ENCODE peak calls at places on chromosomes 3 and 15, in nine cellular contexts. U is cardiac fibroblast, E is astrocyte of the spinal cord, C is psoas muscle, F is fibroblast of lung, K is cardiac muscle cell, X is colonic mucosa, Y is left ventricle myocardium inferior, G is HFF-Myc. P is an unnamed sample.

GRCh38 chr3:48436855-48437254 is 3.1 kb downstream of the CCDC51 start:
- DNase-seq in G (no peak), K (no peak), U (no peak), X (no peak), C (no peak), Y (no peak), F (no peak), E (no peak), P (no peak)

GRCh38 chr3:38662544-38662943 is 13.1 kb upstream of the SCN5A start:
- DNase-seq in U (peak; percentile 61), F (peak; percentile 16), E (peak; percentile 36), X (no peak), Y (no peak), G (no peak), C (no peak), K (no peak), P (no peak)

GRCh38 chr3:186002884-186003472 is 65.2 kb upstream of the TRA2B start:
- DNase-seq in F (peak; percentile 42), K (peak; percentile 34), X (no peak), G (peak; percentile 38), E (no peak), U (peak; percentile 58), Y (no peak), C (no peak), P (no peak)

GRCh38 chr3:80338366-80338765 is 570.6 kb upstream of the ROBO1 start:
- DNase-seq in F (peak; percentile 20), Y (no peak), C (no peak), U (peak; percentile 66), G (no peak), X (no peak), E (peak; percentile 9), K (no peak), P (no peak)

GRCh38 chr15:48337626-48338025 is 6.4 kb downstream of the DUT start:
- DNase-seq in X (no peak), G (no peak), Y (no peak), U (no peak), K (no peak), E (no peak), F (no peak), C (no peak), P (no peak)

GRCh38 chr15:25766421-25766820 is 96.7 kb downstream of the ATP10A start:
- DNase-seq in G (no peak), F (no peak), U (no peak), Y (no peak), K (no peak), C (no peak), X (no peak), E (no peak), P (no peak)

GRCh38 chr3:48334605-48335004 is 1.1 kb upstream of the SPINK8 start:
- DNase-seq in X (no peak), F (no peak), C (no peak), K (no peak), G (no peak), Y (no peak), U (no peak), E (no peak), P (no peak)

GRCh38 chr3:38834110-38834509 is 18.1 kb upstream of the SCN10A start:
- DNase-seq in F (peak; percentile 86), C (peak; percentile 70), G (peak; percentile 48), X (peak; percentile 30), E (peak; percentile 92), Y (peak; percentile 60), U (peak; percentile 85), K (peak; percentile 1), P (peak; percentile 70)

GRCh38 chr3:141686477-141687280 is 51.4 kb upstream of the RNF7 start:
- DNase-seq in E (peak; percentile 68), F (peak; percentile 54), K (no peak), X (peak; percentile 72), G (no peak), C (peak; percentile 67), U (peak; percentile 71), Y (peak; percentile 63), P (peak; percentile 12)

GRCh38 chr3:150747909-150748568 is 14.9 kb downstream of the SIAH2 start:
- DNase-seq in F (no peak), X (no peak), K (no peak), G (no peak), E (no peak), C (no peak), U (peak; percentile 47), Y (no peak), P (no peak)

GRCh38 chr3:21892104-21892503 is 141.1 kb upstream of the ZNF385D start:
- DNase-seq in G (no peak), X (no peak), Y (no peak), E (no peak), K (no peak), U (no peak), C (no peak), F (no peak), P (no peak)

GRCh38 chr3:38602576-38603250 is 46.8 kb downstream of the SCN5A start:
- DNase-seq in G (no peak), K (no peak), Y (no peak), F (no peak), E (no peak), U (no peak), C (no peak), X (no peak), P (no peak)

GRCh38 chr3:33008282-33008681 is 56.8 kb downstream of the CCR4 start:
- DNase-seq in X (no peak), Y (no peak), G (no peak), U (no peak), K (no peak), F (no peak), C (no peak), E (no peak), P (no peak)

DNA sequence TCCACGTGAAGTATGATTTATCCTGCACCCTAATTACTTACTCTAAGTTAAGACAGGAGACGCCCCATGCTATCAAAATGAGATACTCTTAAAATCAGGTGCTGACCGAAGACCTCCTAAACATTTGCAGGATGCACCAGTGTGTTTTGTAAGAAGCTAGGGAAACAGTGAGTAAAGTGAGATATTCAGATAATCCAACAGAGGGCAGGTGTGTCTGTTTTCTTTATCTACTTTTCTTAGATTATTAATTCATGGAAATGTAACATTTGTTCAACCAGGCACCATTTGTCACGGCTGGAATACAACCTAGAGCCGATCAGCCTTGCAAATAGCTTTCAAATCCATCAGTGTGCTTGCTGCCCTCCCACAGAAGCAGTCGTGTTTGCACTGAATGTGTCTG is 202.0 kb upstream of the CHRM5 start:
- DNase-seq in C (no peak), G (no peak), F (no peak), X (no peak), U (peak; percentile 15), K (no peak), Y (no peak), E (no peak), P (no peak)
- TF ChIP-seq CTCF in C (no peak), G (no peak), F (no peak), X (no peak), U (no peak), K (no peak), Y (no peak), E (peak; percentile 5), P (peak; percentile 14)

DNA sequence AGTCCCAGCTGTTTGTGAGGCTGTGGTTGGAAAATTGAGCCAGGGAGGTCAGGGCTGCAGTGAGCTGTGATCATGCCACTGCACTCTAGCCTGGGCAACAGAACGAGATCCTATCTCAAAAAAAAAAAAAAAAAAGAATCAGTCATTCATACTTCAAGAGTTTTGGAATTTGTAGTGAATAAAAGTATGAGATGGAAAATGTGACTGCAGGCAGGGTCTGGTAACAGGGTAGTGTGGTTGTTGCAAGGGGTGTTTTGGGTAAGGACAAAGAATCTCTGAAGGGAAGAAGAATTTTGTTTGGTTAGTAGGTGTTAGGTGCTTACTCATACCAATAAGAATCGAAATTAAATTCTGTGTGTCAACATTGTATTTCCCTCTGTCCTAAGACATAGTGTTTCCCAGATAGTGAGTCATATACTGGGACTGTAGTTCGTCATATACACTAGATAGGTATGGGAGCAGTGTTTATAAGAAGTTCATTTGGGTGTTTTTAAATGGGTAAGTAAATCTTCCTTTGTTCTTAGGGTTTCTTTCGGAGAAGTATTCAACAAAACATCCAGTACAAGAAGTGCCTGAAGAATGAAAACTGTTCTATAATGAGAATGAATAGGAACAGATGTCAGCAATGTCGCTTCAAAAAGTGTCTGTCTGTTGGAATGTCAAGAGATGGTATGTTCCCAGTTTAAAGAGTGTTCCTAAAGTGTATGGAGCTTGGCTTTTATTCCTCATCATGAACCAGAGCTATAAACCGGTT is 14.2 kb downstream of the NR1D2 start:
- DNase-seq in Y (no peak), C (no peak), X (no peak), K (no peak), G (peak; percentile 57), U (peak; percentile 94), F (peak; percentile 94), E (peak; percentile 87), P (peak; percentile 58)
- H3K4me3 ChIP-seq in Y (no peak overlapping the region), C (no peak overlapping the region), X (no peak overlapping the region), K (no peak overlapping the region), G (no peak overlapping the region), U (no peak overlapping the region), F (no peak overlapping the region), E (no peak overlapping the region), P (no peak overlapping the region)

GRCh38 chr15:100123611-100124010 is 218.2 kb downstream of the ADAMTS17 start:
- DNase-seq in U (no peak), C (peak; percentile 69), F (peak; percentile 30), K (no peak), E (no peak), G (no peak), X (no peak), Y (no peak), P (no peak)

GRCh38 chr15:100116416-100117190 is 225.2 kb downstream of the ADAMTS17 start:
- DNase-seq in F (no peak), C (peak; percentile 74), E (no peak), Y (peak; percentile 81), G (no peak), U (peak; percentile 19), K (no peak), X (no peak), P (no peak)

GRCh38 chr15:100118546-100118945 is 223.2 kb downstream of the ADAMTS17 start:
- DNase-seq in E (no peak), C (no peak), F (no peak), K (no peak), Y (no peak), X (no peak), G (no peak), U (no peak), P (no peak)

GRCh38 chr15:100121285-100121684 is 220.5 kb downstream of the ADAMTS17 start:
- DNase-seq in U (no peak), C (no peak), E (no peak), F (no peak), G (no peak), X (no peak), Y (no peak), K (no peak), P (no peak)

GRCh38 chr15:100120111-100120510 is 221.7 kb downstream of the ADAMTS17 start:
- DNase-seq in X (no peak), U (no peak), G (no peak), F (no peak), K (no peak), E (no peak), Y (no peak), C (no peak), P (no peak)
- TF ChIP-seq CTCF in X (no peak), U (no peak), G (no peak), F (no peak), K (no peak), E (no peak), Y (no peak), C (no peak), P (no peak)

DNA sequence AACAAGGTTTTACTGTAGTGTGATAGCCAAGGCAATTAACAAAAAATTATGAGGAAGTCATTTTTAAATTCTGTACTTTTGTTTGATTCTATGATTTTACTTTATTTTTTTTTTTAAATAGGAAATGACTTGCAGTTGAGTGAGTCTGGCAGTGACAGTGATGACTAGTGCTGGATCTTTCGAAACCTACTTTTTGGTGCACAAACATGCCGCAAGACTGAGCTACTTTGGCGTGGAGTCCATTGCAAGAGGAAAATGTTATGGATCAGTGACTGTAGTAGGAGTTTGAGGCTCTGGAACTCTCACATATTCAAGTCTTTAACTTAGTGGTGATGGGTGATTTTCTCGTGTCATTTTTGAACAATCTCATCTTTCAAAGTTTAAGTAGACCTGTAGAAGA is 11.6 kb downstream of the EAF1 start:
- DNase-seq in G (no peak), Y (no peak), E (no peak), F (no peak), C (no peak), K (no peak), U (peak; percentile 92), X (no peak), P (no peak)
- H3K4me3 ChIP-seq in G (no peak overlapping the region), Y (no peak overlapping the region), E (no peak overlapping the region), F (no peak overlapping the region), C (no peak overlapping the region), K (no peak overlapping the region), U (no peak overlapping the region), X (no peak overlapping the region), P (no peak overlapping the region)

P was measured in astrocyte of the cerebellum.